ENCODE peak calls at places on chromosomes 11 and 22, in ten cellular contexts. W is trophoblast cell; H is cardiac muscle cell; C is AG04450; B is suprapubic skin; F is psoas muscle; U is body of pancreas; N is H1; R is CD4-positive, alpha-beta T cell; J is GM23248. D is an unnamed sample. For H3K27me3, the result is how much of the 10 kb centered on the place peaks cover.

GRCh38 chr22:49827307-49827852 is 293 bp downstream of the BRD1 start:
- DNase-seq in F (no peak), R (no peak), J (peak), C (no peak), H (peak), N (no peak), B (no peak), W (no peak), U (no peak), D (no peak)

GRCh38 chr11:68090706-68091105 is 30.5 kb downstream of the CHKA start:
- DNase-seq in J (no peak), C (no peak), B (no peak), W (no peak), R (no peak), N (no peak), F (no peak), U (peak), H (no peak), D (no peak)

GRCh38 chr11:123308077-123308476 is 113.0 kb upstream of the CLMP start:
- DNase-seq in N (no peak), C (no peak), H (peak), W (no peak), J (peak), R (no peak), U (no peak), B (no peak), F (no peak), D (no peak)

GRCh38 chr11:71449596-71449995 is 1.4 kb upstream of the DHCR7 start:
- DNase-seq in H (no peak), B (no peak), F (no peak), U (no peak), C (no peak), J (no peak), W (no peak), R (no peak), N (no peak), D (no peak)

GRCh38 chr11:63765688-63766241 is 2.8 kb downstream of the ZFTA start:
- DNase-seq in U (peak), F (peak), R (no peak), J (no peak), C (no peak), B (peak), N (no peak), W (no peak), H (no peak), D (no peak)

GRCh38 chr11:69837791-69838190 is 18.6 kb upstream of the FGF3 start:
- DNase-seq in F (no peak), J (no peak), W (no peak), H (no peak), N (no peak), U (no peak), C (no peak), R (no peak), B (no peak), D (no peak)

GRCh38 chr11:2929511-2929879 is 275 bp upstream of the PHLDA2 start:
- DNase-seq in F (peak), H (peak), B (peak), W (peak), R (no peak), U (peak), J (peak), C (no peak), N (no peak), D (peak)

GRCh38 chr11:43736502-43737193 is 56.1 kb downstream of the HSD17B12 start:
- DNase-seq in R (no peak), F (no peak), H (peak), B (no peak), W (no peak), J (peak), U (no peak), N (no peak), C (peak), D (peak)

GRCh38 chr11:33722579-33723234 is 13.5 kb downstream of the CD59 start:
- DNase-seq in C (no peak), R (no peak), U (no peak), J (peak), N (no peak), W (peak), H (peak), B (no peak), F (peak), D (no peak)

GRCh38 chr11:126231725-126232459 is 20.3 kb downstream of the FAM118B start:
- DNase-seq in F (no peak), J (no peak), B (no peak), C (peak), R (no peak), H (peak), N (no peak), U (no peak), W (no peak), D (no peak)

GRCh38 chr22:43859621-43860020 is 2.7 kb downstream of the SULT4A1 start:
- DNase-seq in U (no peak), W (no peak), R (no peak), C (no peak), B (no peak), J (no peak), H (no peak), N (no peak), F (peak), D (no peak)

GRCh38 chr11:74371269-74372039 is 26.8 kb downstream of the PGM2L1 start:
- DNase-seq in W (peak), N (no peak), U (no peak), H (peak), J (peak), R (no peak), B (no peak), C (no peak), F (no peak), D (peak)

GRCh38 chr11:124193221-124193945 is 10.2 kb downstream of the OR10D3 start:
- DNase-seq in J (no peak), R (no peak), B (no peak), H (no peak), U (no peak), N (no peak), W (no peak), F (no peak), C (no peak), D (no peak)

GRCh38 chr11:61696602-61697001 is 16.4 kb downstream of the DAGLA start:
- DNase-seq in N (no peak), F (no peak), B (no peak), U (no peak), C (no peak), R (no peak), J (no peak), W (no peak), H (peak), D (no peak)
- H3K27ac ChIP-seq in N (no peak), F (peak), B (peak), U (peak), C (no peak), R (peak), J (no peak), W (no peak), H (no peak), D (no peak)

GRCh38 chr11:112455791-112456190 is 195.1 kb upstream of the PLET1 start:
- DNase-seq in F (no peak), H (peak), C (no peak), N (no peak), U (no peak), W (no peak), J (no peak), R (no peak), B (no peak), D (no peak)
- H3K27me3 ChIP-seq in F (under half), H (under half), C (under half), N (under half), U (under half), W (under half), J (under half), R (under half), B (under half), D (under half)

DNA sequence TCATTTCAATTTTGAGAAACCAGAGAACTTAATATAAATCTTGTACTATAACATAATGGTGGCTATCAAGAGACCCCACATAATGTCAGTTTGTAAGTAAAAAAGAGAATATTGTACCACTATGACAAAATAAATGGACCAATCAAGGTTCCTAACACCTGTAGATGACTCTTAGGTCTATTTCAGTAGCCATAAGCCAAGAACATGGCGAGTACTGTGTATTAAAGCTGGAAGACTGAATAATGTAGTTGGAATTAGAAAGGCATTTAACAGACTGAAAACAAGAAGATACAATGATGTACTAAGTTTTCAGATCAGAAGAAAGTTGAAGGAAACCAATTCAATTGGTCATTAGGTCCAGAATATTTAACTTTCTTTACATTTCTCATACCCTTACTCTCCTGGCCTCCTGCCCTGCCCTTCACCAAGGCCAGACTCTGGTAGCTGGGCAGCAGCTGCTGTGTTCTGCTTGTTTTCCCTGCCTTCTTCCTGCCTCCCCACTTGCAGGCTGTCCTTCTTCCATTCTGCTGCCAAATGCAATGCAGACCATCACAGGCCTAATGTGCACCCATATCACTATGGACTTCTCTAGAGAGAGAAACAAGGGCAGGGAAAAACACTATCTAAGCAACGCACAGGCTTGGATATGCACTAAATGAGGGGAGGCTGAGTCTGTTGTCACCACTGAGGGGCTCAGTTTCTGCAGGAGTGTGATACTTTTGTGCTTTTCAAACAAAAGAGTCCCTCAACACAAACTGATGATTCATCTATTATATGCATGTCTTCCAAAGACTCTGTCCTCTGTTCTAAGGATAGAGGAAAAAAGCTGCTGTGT is 60.1 kb downstream of the RAB30 start:
- DNase-seq in U (peak), B (no peak), J (no peak), C (no peak), W (no peak), F (no peak), N (no peak), H (no peak), R (no peak), D (no peak)
- H3K27ac ChIP-seq in U (no peak), B (no peak), J (no peak), C (no peak), W (no peak), F (peak), N (no peak), H (peak), R (no peak), D (no peak)

DNA sequence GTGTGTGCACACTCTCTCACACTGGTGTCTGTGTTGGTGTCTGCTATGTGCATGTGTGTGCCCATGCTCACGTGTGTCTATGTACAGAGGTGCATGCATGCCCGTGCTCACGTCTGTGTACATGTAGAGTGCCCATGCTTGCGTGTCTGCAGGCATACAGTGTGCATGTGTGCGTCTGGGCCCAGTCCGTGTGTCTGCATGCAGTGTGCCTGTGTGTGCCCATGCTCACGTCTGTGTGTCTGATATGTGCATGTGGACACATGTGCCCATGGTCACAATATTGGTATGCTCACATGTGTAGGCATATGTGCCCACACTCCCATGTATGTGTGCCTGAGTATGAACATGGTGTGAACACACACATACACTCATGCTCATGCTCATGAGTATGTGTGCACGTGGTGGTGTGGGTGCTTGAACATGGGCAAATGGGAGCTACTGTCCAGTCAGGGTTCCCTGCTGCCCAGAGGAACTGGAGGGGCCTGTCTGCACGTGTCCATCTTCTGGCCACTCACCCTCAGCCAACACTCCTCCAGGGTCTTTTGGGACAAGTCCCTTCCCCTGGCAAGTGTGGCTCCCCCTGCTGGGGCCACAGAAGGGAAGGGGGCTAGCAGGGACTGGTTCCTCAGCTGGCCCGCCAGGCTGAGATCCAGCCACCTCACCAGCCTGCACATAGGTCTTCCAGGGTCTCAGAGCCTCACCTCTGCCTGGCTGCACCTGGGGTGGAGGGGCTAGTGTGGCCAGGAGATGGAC is 7.3 kb upstream of the TBX1 start:
- DNase-seq in U (no peak), C (no peak), F (no peak), W (no peak), R (no peak), N (no peak), B (no peak), H (no peak), J (no peak), D (no peak)
- H3K27me3 ChIP-seq in U (under half), C (half or more), F (under half), W (half or more), R (under half), N (half or more), B (half or more), H (half or more), J (under half), D (half or more)

GRCh38 chr11:76233196-76233921 is 27.1 kb upstream of the WNT11 start:
- DNase-seq in N (no peak), U (no peak), W (no peak), H (no peak), F (no peak), R (no peak), J (no peak), B (no peak), C (no peak), D (no peak)

GRCh38 chr11:76236092-76237026 is 30.1 kb upstream of the WNT11 start:
- DNase-seq in N (no peak), R (no peak), B (no peak), W (peak), U (no peak), J (peak), H (peak), C (no peak), F (no peak), D (peak)

GRCh38 chr11:76233936-76234703 is 27.8 kb upstream of the WNT11 start:
- DNase-seq in H (peak), J (peak), U (peak), C (no peak), W (peak), F (peak), N (no peak), B (peak), R (no peak), D (no peak)

GRCh38 chr11:76235233-76236091 is 29.2 kb upstream of the WNT11 start:
- DNase-seq in W (peak), H (peak), C (peak), N (peak), F (peak), B (peak), U (peak), J (peak), R (peak), D (peak)

GRCh38 chr11:76234704-76235232 is 28.5 kb upstream of the WNT11 start:
- DNase-seq in B (peak), C (no peak), W (no peak), R (no peak), N (no peak), J (peak), F (peak), U (no peak), H (no peak), D (no peak)
- H3K27ac ChIP-seq in B (peak), C (peak), W (peak), R (peak), N (peak), J (peak), F (peak), U (peak), H (peak), D (no peak)

DNA sequence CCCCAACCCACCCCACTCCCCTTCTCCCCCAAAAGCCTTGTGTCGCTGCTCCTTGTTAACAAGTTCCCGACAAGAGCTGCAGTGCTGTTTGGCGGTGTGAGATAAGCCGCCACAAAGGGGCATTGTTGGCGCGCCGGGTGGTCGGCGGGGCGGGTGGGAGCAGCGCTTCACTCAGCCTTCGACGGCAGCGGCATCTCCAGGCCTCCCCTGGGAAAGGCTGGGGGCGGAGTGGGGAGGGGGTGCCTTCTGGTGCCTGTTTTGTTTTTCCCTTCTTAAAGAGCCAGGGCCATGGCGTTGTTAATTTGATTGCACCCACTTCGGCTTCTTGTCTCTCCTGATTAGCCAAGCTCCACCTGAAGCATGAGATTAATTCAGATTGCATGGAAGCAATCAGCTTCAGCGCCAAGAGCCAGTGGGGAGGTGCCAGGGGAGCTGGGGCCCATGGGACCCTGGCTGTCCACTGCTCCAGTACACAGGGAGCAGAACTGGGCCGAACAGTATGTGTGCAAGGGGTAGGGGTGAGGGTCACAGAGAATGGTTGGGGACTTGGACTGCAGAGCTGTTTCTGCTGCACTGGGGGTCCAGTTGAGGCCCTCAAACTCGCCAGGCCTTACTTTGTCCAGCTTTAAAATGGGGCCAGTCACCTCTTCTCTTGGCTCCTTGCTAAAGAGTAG is 165.1 kb downstream of the CEP164 start:
- DNase-seq in F (no peak), J (no peak), R (no peak), B (no peak), W (no peak), U (no peak), N (peak), H (no peak), C (no peak), D (no peak)
- H3K27me3 ChIP-seq in F (under half), J (under half), R (under half), B (under half), W (under half), U (under half), N (under half), H (under half), C (under half), D (under half)

GRCh38 chr22:38467438-38467903 is 425 bp upstream of the KDELR3 start:
- DNase-seq in F (no peak), N (no peak), R (no peak), B (peak), J (no peak), W (peak), H (no peak), U (peak), C (no peak), D (no peak)
- H3K27ac ChIP-seq in F (no peak), N (no peak), R (no peak), B (no peak), J (peak), W (no peak), H (no peak), U (no peak), C (peak), D (peak)

D was measured in foreskin keratinocyte.